ENCODE peak calls at places on chromosome 12, in eight cellular contexts. P is endothelial cell, M is A549, U is RWPE1, F is GM13976, L is transverse colon, G is Calu3, I is right lobe of liver. T is an unnamed sample.

GRCh38 chr12:24902521-24903304 is 46.2 kb downstream of the BCAT1 start:
- DNase-seq in P (peak; percentile 34), M (no peak), U (no peak), F (peak; percentile 65), L (no peak), G (no peak), I (no peak), T (no peak)

GRCh38 chr12:109931143-109931542 is 31.1 kb downstream of the TCHP start:
- DNase-seq in P (no peak), M (no peak), U (no peak), F (no peak), L (no peak), G (no peak), I (peak; percentile 39), T (no peak)

GRCh38 chr12:104750061-104750460 is 208.0 kb downstream of the SLC41A2 start:
- DNase-seq in P (no peak), M (no peak), U (peak; percentile 11), F (no peak), L (peak; percentile 37), G (peak; percentile 22), I (peak; percentile 46), T (no peak)

GRCh38 chr12:89740943-89741342 is 32.3 kb upstream of the ATP2B1 start:
- DNase-seq in P (no peak), M (no peak), U (no peak), F (no peak), L (no peak), G (no peak), I (no peak), T (no peak)

GRCh38 chr12:19737019-19737418 is 297.7 kb downstream of the AEBP2 start:
- DNase-seq in P (no peak), M (no peak), U (no peak), F (no peak), L (no peak), G (no peak), I (no peak), T (no peak)

GRCh38 chr12:89084751-89085150 is 267.6 kb downstream of the DUSP6 start:
- DNase-seq in P (no peak), M (no peak), U (no peak), F (no peak), L (no peak), G (no peak), I (no peak), T (no peak)

GRCh38 chr12:19915392-19916192 is 452.7 kb upstream of the PDE3A start:
- DNase-seq in P (peak; percentile 15), M (peak; percentile 60), U (no peak), F (peak; percentile 21), L (no peak), G (peak; percentile 32), I (no peak), T (no peak)

GRCh38 chr12:89135976-89136634 is 216.2 kb downstream of the DUSP6 start:
- DNase-seq in P (no peak), M (peak; percentile 22), U (peak; percentile 67), F (no peak), L (no peak), G (peak; percentile 2), I (no peak), T (no peak)

GRCh38 chr12:49902399-49903350 is 1.0 kb downstream of the FAIM2 start:
- DNase-seq in P (no peak), M (no peak), U (no peak), F (no peak), L (no peak), G (no peak), I (no peak), T (no peak)

DNA sequence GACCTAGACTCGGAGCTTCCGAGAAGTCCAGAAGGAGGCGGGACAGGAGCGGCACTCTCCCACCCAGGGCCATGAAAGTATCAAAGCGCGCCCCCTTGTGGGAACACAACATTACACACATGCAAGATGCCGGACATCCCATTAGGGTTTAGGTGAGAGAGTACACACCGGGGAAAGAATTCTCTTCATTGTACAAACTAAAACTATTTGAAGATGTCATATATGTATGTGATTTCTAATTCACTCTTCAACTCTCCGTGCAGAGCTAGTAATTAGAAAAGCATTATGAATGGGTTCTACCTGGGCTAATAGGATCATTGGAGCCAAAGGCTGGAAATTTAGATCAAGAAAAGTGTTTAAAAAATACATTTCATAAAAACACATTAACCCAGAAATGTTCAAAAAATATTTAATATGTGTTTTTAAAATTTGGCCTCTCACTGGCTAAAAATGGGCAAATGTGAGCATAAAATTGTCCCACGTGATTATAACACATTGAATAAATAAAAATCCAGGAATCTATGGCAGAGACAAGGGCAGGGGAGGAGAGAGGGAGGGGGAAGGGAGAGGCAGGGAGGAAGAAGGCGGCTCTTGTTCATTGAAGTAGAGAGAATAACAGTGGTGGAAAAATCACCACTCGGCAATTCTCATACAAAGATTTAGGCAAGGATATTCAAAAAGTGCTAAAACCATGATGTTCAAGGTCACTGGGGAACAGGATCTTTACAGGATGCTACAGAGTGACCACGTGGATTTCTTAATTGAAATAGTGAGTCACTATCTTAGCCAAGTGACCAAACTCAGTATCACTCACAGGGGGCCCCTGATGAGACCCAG is 38.9 kb downstream of the FBXO21 start:
- DNase-seq in P (peak; percentile 87), M (peak; percentile 94), U (no peak), F (no peak), L (no peak), G (peak; percentile 62), I (no peak), T (no peak)
- TF ChIP-seq CTCF in P (peak; percentile 84), M (peak; percentile 87), U (peak; percentile 51), F (no peak), L (peak; percentile 32), G (peak; percentile 43), I (peak; percentile 51), T (peak; percentile 24)

GRCh38 chr12:122230798-122231197 is 4.9 kb upstream of the DIABLO start:
- DNase-seq in P (no peak), M (no peak), U (no peak), F (no peak), L (no peak), G (no peak), I (no peak), T (no peak)

GRCh38 chr12:122228092-122228491 is 2.2 kb upstream of the DIABLO start:
- DNase-seq in P (no peak), M (no peak), U (no peak), F (no peak), L (no peak), G (no peak), I (no peak), T (no peak)

GRCh38 chr12:122226366-122227222 is 742 bp upstream of the DIABLO start:
- DNase-seq in P (no peak), M (no peak), U (no peak), F (no peak), L (no peak), G (no peak), I (no peak), T (peak; percentile 20)

GRCh38 chr12:122225683-122226365 is at the start of gene DIABLO:
- DNase-seq in P (peak; percentile 100), M (peak; percentile 100), U (peak; percentile 98), F (peak; percentile 98), L (peak; percentile 100), G (peak; percentile 100), I (peak; percentile 100), T (peak; percentile 99)

DNA sequence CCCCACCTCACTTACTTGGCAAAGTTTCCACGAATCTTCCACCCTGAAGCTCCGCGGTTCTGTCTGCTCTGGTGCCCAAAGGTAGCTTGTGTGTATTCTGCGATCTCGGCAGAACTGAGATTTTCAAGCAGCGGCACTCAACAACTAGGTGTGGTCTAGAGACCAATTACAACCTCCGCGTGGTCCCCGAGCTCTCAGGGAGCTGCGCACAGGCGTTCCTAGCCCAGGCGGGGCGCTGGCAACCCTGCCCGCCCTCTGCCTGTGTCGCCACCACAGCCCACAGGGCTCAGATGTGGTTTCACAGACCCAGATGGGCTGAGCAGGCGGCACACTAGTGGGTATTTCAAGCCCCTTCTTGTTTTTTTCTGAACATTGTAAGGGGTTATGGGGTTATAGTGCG is 1.5 kb upstream of the DIABLO start:
- DNase-seq in P (no peak), M (no peak), U (no peak), F (no peak), L (no peak), G (no peak), I (no peak), T (peak; percentile 55)
- TF ChIP-seq CTCF in P (no peak), M (no peak), U (no peak), F (no peak), L (no peak), G (no peak), I (no peak), T (no peak)

GRCh38 chr12:125256537-125256936 is 191.3 kb downstream of the AACS start:
- DNase-seq in P (no peak), M (no peak), U (no peak), F (no peak), L (no peak), G (no peak), I (no peak), T (no peak)
- TF ChIP-seq CTCF in P (no peak), M (no peak), U (no peak), F (no peak), L (no peak), G (no peak), I (no peak), T (no peak)

DNA sequence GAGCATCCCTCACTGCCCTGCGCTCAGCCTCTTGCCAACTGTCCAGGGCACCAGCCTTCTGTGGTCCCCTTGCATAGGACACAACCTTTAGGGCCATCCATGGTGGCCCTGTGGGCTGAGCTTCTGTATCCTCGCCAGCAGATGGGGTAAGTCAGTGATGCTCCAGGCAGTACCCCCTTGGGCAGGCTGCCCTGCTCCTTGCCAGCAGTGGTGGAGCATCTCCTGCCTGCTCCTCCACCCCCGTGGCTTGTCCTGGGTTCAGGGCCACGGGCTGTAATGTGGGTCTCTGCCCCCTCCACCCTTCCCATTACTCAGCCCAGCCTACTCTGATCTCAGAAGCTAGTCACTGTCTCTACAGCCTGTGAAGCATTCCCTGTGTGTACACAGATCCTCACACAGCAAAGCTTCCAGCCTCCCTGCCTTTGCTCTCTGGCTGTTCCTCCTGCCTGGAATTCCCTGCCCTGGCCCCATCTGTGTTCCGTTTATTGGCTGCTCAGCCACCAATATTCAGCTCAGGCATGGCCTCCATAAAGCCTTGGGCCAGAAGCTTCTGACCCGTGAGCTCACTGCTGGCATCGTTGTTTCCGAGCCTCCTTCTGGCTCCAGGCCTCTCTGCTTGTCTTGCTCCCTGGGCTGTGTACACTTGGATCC is 177.2 kb upstream of the PRMT8 start:
- DNase-seq in P (peak; percentile 50), M (peak; percentile 55), U (peak; percentile 17), F (peak; percentile 57), L (no peak), G (peak; percentile 54), I (no peak), T (no peak)
- TF ChIP-seq CTCF in P (peak; percentile 58), M (peak; percentile 35), U (no peak), F (peak; percentile 33), L (peak; percentile 21), G (peak; percentile 28), I (peak; percentile 26), T (no peak)

GRCh38 chr12:47745485-47746041 is 13.1 kb downstream of the RAPGEF3 start:
- DNase-seq in P (no peak), M (no peak), U (no peak), F (no peak), L (no peak), G (no peak), I (no peak), T (no peak)

GRCh38 chr12:47744778-47745436 is 13.8 kb downstream of the RAPGEF3 start:
- DNase-seq in P (no peak), M (no peak), U (no peak), F (no peak), L (no peak), G (no peak), I (no peak), T (no peak)

GRCh38 chr12:47743311-47743860 is 15.3 kb downstream of the RAPGEF3 start:
- DNase-seq in P (no peak), M (no peak), U (no peak), F (no peak), L (no peak), G (no peak), I (no peak), T (no peak)

GRCh38 chr12:47742253-47742825 is 16.3 kb downstream of the RAPGEF3 start:
- DNase-seq in P (peak; percentile 69), M (peak; percentile 67), U (peak; percentile 46), F (peak; percentile 72), L (peak; percentile 79), G (peak; percentile 78), I (no peak), T (peak; percentile 69)

GRCh38 chr12:47744005-47744651 is 14.6 kb downstream of the RAPGEF3 start:
- DNase-seq in P (no peak), M (peak; percentile 39), U (peak; percentile 83), F (peak; percentile 66), L (peak; percentile 83), G (peak; percentile 78), I (peak; percentile 71), T (no peak)
- TF ChIP-seq CTCF in P (peak; percentile 49), M (peak; percentile 65), U (peak; percentile 81), F (peak; percentile 65), L (peak; percentile 62), G (peak; percentile 75), I (peak; percentile 62), T (no peak)